ENCODE peak calls at places on chromosomes 3 and 15, in ten cellular contexts. J is tibial nerve; B is activated CD4-positive, CD25-positive, alpha-beta regulatory T cell treated with anti-CD3 and anti-CD28 coated beads, Interleukin-2, amount 50 U/mL, for 72 hours; P is omental fat pad; E is activated naive CD4-positive, alpha-beta T cell treated with anti-CD3 and anti-CD28 coated beads, Interleukin-2, amount 50 U/mL, for 72 hours; U is H7; T is IMR-90; V is KBM-7; L is activated effector memory CD4-positive, alpha-beta T cell treated with Interleukin-2 at 50 U/mL for 16 hours; F is mesenchymal stem cell. M is an unnamed sample.

GRCh38 chr3:25910997-25911396 is 121.1 kb downstream of the OXSM start:
- DNase-seq in E (peak), P (no peak), V (peak), B (peak), T (peak), J (peak), F (peak), U (no peak), L (no peak), M (no peak)

GRCh38 chr15:99424978-99425665 is 140.7 kb upstream of the MEF2A start:
- DNase-seq in B (peak), T (peak), J (peak), V (peak), E (peak), P (peak), U (no peak), L (peak), F (peak), M (no peak)

GRCh38 chr3:31377045-31377642 is 155.6 kb upstream of the STT3B start:
- DNase-seq in J (no peak), E (peak), B (no peak), F (peak), T (peak), L (peak), P (no peak), U (no peak), V (no peak), M (no peak)

GRCh38 chr3:42070089-42070885 is 20.9 kb upstream of the TRAK1 start:
- DNase-seq in B (no peak), F (no peak), U (no peak), L (no peak), T (peak), P (no peak), E (no peak), V (no peak), J (no peak), M (peak)

GRCh38 chr3:8301977-8302589 is 199.5 kb upstream of the LMCD1 start:
- DNase-seq in T (peak), J (no peak), P (no peak), U (no peak), L (no peak), B (no peak), F (peak), V (peak), E (no peak), M (no peak)

GRCh38 chr3:111336511-111336910 is 205.5 kb upstream of the CD96 start:
- DNase-seq in T (peak), P (no peak), V (no peak), E (peak), J (no peak), U (no peak), B (no peak), F (no peak), L (no peak), M (no peak)

GRCh38 chr15:73240864-73241499 is 127.8 kb downstream of the HCN4 start:
- DNase-seq in J (peak), E (peak), P (peak), V (peak), T (peak), L (peak), F (peak), U (peak), B (peak), M (peak)

GRCh38 chr15:37007301-37007700 is 93.0 kb downstream of the MEIS2 start:
- DNase-seq in J (no peak), L (no peak), F (no peak), P (no peak), U (no peak), V (no peak), E (no peak), B (no peak), T (no peak), M (no peak)

GRCh38 chr15:62807539-62808130 is 234.9 kb upstream of the TPM1 start:
- DNase-seq in J (no peak), F (no peak), P (no peak), L (no peak), U (peak), E (no peak), V (no peak), T (no peak), B (no peak), M (no peak)

GRCh38 chr3:146431240-146431639 is 38.1 kb downstream of the PLSCR2 start:
- DNase-seq in B (no peak), P (no peak), T (peak), J (no peak), V (no peak), L (no peak), F (peak), U (no peak), E (no peak), M (no peak)

GRCh38 chr3:8451696-8452095 is 49.9 kb upstream of the LMCD1 start:
- DNase-seq in E (no peak), V (no peak), L (no peak), T (peak), F (no peak), P (no peak), J (no peak), U (no peak), B (no peak), M (no peak)

GRCh38 chr15:98433302-98433701 is 215.0 kb upstream of the IGF1R start:
- DNase-seq in F (no peak), E (no peak), P (no peak), J (no peak), B (no peak), U (no peak), T (no peak), V (no peak), L (no peak), M (no peak)

GRCh38 chr3:58469096-58469495 is 22.8 kb upstream of the KCTD6 start:
- DNase-seq in F (peak), B (no peak), J (no peak), U (no peak), E (no peak), T (no peak), V (no peak), L (no peak), P (no peak), M (no peak)

GRCh38 chr3:4720316-4721075 is 227.3 kb downstream of the ITPR1 start:
- DNase-seq in J (peak), P (no peak), E (no peak), V (peak), F (peak), T (peak), L (no peak), U (peak), B (no peak), M (no peak)

M was measured in suprapubic skin.